ENCODE peak calls at places on chromosomes 1 and 21, in five cellular contexts. W, Y, C, B and I are unnamed samples.

GRCh38 chr21:41834252-41834925 is 44.8 kb downstream of the PRDM15 start:
- DNase-seq in Y (no peak), C (no peak), W (no peak), B (no peak), I (no peak)

GRCh38 chr1:12562955-12563576 is 54.9 kb downstream of the DHRS3 start:
- DNase-seq in C (no peak), Y (no peak), W (no peak), B (no peak), I (no peak)

GRCh38 chr1:150619576-150620509 is 9.6 kb downstream of the ENSA start:
- DNase-seq in B (no peak), W (peak; percentile 51), C (no peak), Y (peak; percentile 81), I (no peak)

GRCh38 chr1:187942986-187943385 is 1114.2 kb downstream of the PLA2G4A start:
- DNase-seq in Y (no peak), B (no peak), C (no peak), W (no peak), I (no peak)

GRCh38 chr1:43705982-43706597 is 1.2 kb upstream of the ST3GAL3 start:
- DNase-seq in C (no peak), W (no peak), Y (no peak), B (no peak), I (no peak)

GRCh38 chr1:26814893-26815292 is 11.6 kb upstream of the ZDHHC18 start:
- DNase-seq in B (no peak), Y (no peak), C (no peak), W (no peak), I (no peak)

GRCh38 chr1:25702101-25702775 is 85.6 kb downstream of the MAN1C1 start:
- DNase-seq in C (no peak), W (no peak), Y (no peak), B (no peak), I (no peak)

GRCh38 chr1:16430598-16430997 is 6.6 kb downstream of the SPATA21 start:
- DNase-seq in C (no peak), Y (peak; percentile 81), B (no peak), W (peak; percentile 22), I (no peak)

GRCh38 chr1:66360285-66360724 is 173.6 kb upstream of the SGIP1 start:
- DNase-seq in W (no peak), C (no peak), B (no peak), Y (no peak), I (no peak)

GRCh38 chr1:13780780-13781179 is 80.8 kb downstream of the PRDM2 start:
- DNase-seq in B (no peak), Y (no peak), C (no peak), W (no peak), I (no peak)

GRCh38 chr1:32303358-32303757 is 11.5 kb downstream of the HDAC1 start:
- DNase-seq in C (no peak), Y (no peak), W (no peak), B (no peak), I (no peak)

GRCh38 chr1:41045740-41046139 is 24.2 kb upstream of the SLFNL1 start:
- DNase-seq in Y (no peak), W (no peak), B (no peak), C (no peak), I (no peak)

GRCh38 chr1:12461764-12462163 is 156.2 kb downstream of the DHRS3 start:
- DNase-seq in B (no peak), Y (no peak), C (no peak), W (no peak), I (no peak)

GRCh38 chr1:167301355-167301754 is 80.7 kb downstream of the POU2F1 start:
- DNase-seq in B (no peak), Y (no peak), W (no peak), C (no peak), I (no peak)

GRCh38 chr1:240414237-240414636 is 197.7 kb downstream of the GREM2 start:
- DNase-seq in B (no peak), C (no peak), W (no peak), Y (no peak), I (no peak)

GRCh38 chr1:63289135-63289534 is 33.2 kb upstream of the FOXD3 start:
- DNase-seq in B (no peak), Y (no peak), W (no peak), C (no peak), I (no peak)

GRCh38 chr1:229410692-229411433 is 23.0 kb downstream of the ACTA1 start:
- DNase-seq in C (no peak), B (no peak), Y (no peak), W (peak; percentile 66), I (no peak)

GRCh38 chr21:31887596-31887920 is 14.7 kb downstream of the HUNK start:
- DNase-seq in Y (peak; percentile 47), B (no peak), W (no peak), C (no peak), I (no peak)

GRCh38 chr1:93738926-93739325 is 57.3 kb upstream of the BCAR3 start:
- DNase-seq in B (no peak), W (no peak), C (no peak), Y (no peak), I (no peak)
- TF ChIP-seq HDAC2 in B (no peak), W (no peak), C (no peak), Y (no peak), I (no peak)

DNA sequence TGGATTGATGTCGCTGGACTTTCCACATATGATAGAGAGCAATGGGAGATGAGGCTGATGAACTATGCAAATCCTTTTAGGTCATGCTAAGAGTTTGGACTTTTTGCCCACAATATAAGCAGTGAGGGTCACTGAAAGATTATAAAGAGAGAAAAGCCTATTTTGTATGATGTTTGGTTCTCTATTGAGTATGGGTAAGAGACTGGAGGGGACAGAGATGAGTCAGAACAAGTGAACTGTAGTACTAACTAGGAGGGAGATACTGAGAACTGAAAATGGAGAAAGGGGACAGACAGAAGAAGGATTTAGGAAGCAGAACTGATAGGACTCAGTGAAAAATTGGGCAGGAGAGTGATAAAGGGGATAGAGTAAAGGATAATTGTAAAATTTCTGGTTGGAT is 9.3 kb downstream of the C1orf21 start:
- DNase-seq in B (no peak), Y (no peak), W (no peak), C (no peak), I (no peak)
- TF ChIP-seq HDAC2 in B (no peak), Y (no peak), W (no peak), C (no peak), I (no peak)

GRCh38 chr1:226034482-226034881 is 28.0 kb upstream of the H3-3A start:
- DNase-seq in Y (peak; percentile 45), B (peak; percentile 32), C (no peak), W (no peak), I (no peak)
- TF ChIP-seq HDAC2 in Y (no peak), B (no peak), C (no peak), W (no peak), I (no peak)

GRCh38 chr1:225738763-225739162 is 38.9 kb upstream of the SRP9 start:
- DNase-seq in B (no peak), W (no peak), C (no peak), Y (no peak), I (no peak)

GRCh38 chr1:225737866-225738265 is 39.8 kb upstream of the SRP9 start:
- DNase-seq in B (no peak), W (no peak), Y (no peak), C (no peak), I (no peak)

GRCh38 chr1:225736651-225737097 is 41.0 kb upstream of the SRP9 start:
- DNase-seq in Y (no peak), C (no peak), W (no peak), B (no peak), I (no peak)

GRCh38 chr1:225735252-225736149 is 42.1 kb upstream of the SRP9 start:
- DNase-seq in Y (no peak), B (peak; percentile 72), C (no peak), W (peak; percentile 82), I (no peak)

GRCh38 chr1:225737179-225737578 is 40.4 kb upstream of the SRP9 start:
- DNase-seq in W (peak; percentile 28), B (no peak), Y (no peak), C (no peak), I (no peak)
- TF ChIP-seq HDAC2 in W (no peak), B (no peak), Y (no peak), C (no peak), I (no peak)

DNA sequence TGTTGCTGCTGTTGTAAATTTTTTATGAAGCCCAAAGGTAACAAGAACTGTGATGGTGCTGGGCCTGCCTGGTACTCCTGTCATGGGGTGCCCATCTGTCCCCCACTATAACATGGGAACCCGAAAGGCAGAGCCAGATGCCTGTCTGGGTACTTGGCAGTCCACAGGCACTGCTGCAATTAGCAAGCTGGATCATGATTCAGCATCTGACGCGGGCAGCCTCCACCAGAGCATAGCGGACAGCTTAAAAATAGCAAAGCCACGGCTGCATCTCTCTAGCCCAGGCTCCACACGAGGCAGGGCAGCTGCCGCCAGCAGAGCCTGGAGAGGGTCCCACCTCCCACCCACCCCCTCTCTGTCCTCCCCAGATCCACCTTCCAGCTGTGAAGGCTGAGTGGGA is 22.9 kb downstream of the SUSD4 start:
- DNase-seq in C (no peak), B (no peak), Y (no peak), W (no peak), I (no peak)
- TF ChIP-seq HDAC2 in C (no peak), B (no peak), Y (no peak), W (no peak), I (no peak)

GRCh38 chr1:216666431-216666830 is 56.8 kb downstream of the ESRRG start:
- DNase-seq in B (no peak), Y (no peak), W (no peak), C (no peak), I (no peak)
- TF ChIP-seq HDAC2 in B (no peak), Y (no peak), W (no peak), C (no peak), I (no peak)

DNA sequence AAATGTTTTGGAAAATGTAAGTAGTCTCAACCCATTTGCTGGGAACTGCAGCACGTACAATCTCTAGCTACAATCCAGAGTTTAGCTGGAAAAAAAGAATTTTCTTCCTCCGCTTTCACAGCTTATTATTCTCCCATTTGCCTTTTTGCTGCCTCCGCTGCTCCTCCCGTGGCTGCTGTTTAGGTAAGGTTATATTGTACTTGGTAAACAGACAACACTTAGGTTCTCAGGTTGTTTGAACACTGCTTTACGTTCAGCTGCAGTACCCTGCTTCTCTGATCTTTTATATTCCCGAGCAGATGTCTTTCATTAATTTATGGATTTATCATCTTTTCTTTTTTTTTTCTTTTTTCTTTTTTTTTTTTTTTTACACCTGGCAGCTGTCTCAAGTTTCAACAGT is 14.3 kb downstream of the PROX1 start:
- DNase-seq in Y (no peak), C (no peak), B (no peak), W (no peak), I (no peak)
- TF ChIP-seq HDAC2 in Y (no peak), C (no peak), B (no peak), W (no peak), I (no peak)